ENCODE peak calls at places on chromosomes 3 and 15, in ten cellular contexts. One of them, this sample, is unnamed.

GRCh38 chr3:50539356-50539838 is 28.1 kb downstream of the C3orf18 start:
- DNase-seq in MM.1S: no peak
- DNase-seq in RWPE2: no peak
- DNase-seq in neural progenitor cell: peak
- DNase-seq in glutamatergic neuron: no peak
- DNase-seq in body of pancreas: no peak
- DNase-seq in mucosa of descending colon: no peak
- DNase-seq in mesothelial cell of epicardium: no peak
- DNase-seq in esophagus squamous epithelium: no peak
- DNase-seq in prostate gland: no peak
- DNase-seq in this sample: peak

GRCh38 chr3:64825404-64825803 is 137.6 kb upstream of the ADAMTS9 start:
- DNase-seq in esophagus squamous epithelium: no peak
- DNase-seq in mucosa of descending colon: no peak
- DNase-seq in MM.1S: no peak
- DNase-seq in neural progenitor cell: no peak
- DNase-seq in prostate gland: no peak
- DNase-seq in glutamatergic neuron: no peak
- DNase-seq in mesothelial cell of epicardium: no peak
- DNase-seq in body of pancreas: no peak
- DNase-seq in RWPE2: no peak
- DNase-seq in this sample: no peak

GRCh38 chr15:66405605-66406004 is 18.9 kb downstream of the MAP2K1 start:
- DNase-seq in mucosa of descending colon: no peak
- DNase-seq in mesothelial cell of epicardium: no peak
- DNase-seq in neural progenitor cell: no peak
- DNase-seq in prostate gland: no peak
- DNase-seq in MM.1S: no peak
- DNase-seq in esophagus squamous epithelium: no peak
- DNase-seq in glutamatergic neuron: no peak
- DNase-seq in body of pancreas: no peak
- DNase-seq in RWPE2: no peak
- DNase-seq in this sample: no peak

GRCh38 chr3:117557469-117557868 is 847.9 kb downstream of the TUSC7 start:
- DNase-seq in prostate gland: no peak
- DNase-seq in neural progenitor cell: no peak
- DNase-seq in RWPE2: no peak
- DNase-seq in MM.1S: no peak
- DNase-seq in body of pancreas: no peak
- DNase-seq in glutamatergic neuron: no peak
- DNase-seq in mucosa of descending colon: no peak
- DNase-seq in esophagus squamous epithelium: no peak
- DNase-seq in mesothelial cell of epicardium: no peak
- DNase-seq in this sample: no peak

GRCh38 chr3:42742688-42743087 is 30.4 kb downstream of the CCDC13 start:
- DNase-seq in neural progenitor cell: no peak
- DNase-seq in glutamatergic neuron: no peak
- DNase-seq in prostate gland: no peak
- DNase-seq in mesothelial cell of epicardium: no peak
- DNase-seq in esophagus squamous epithelium: no peak
- DNase-seq in body of pancreas: no peak
- DNase-seq in mucosa of descending colon: no peak
- DNase-seq in RWPE2: peak
- DNase-seq in MM.1S: no peak
- DNase-seq in this sample: no peak

GRCh38 chr3:141485578-141486415 is 1.0 kb upstream of the RASA2 start:
- DNase-seq in mesothelial cell of epicardium: no peak
- DNase-seq in prostate gland: no peak
- DNase-seq in MM.1S: no peak
- DNase-seq in RWPE2: no peak
- DNase-seq in glutamatergic neuron: no peak
- DNase-seq in esophagus squamous epithelium: no peak
- DNase-seq in mucosa of descending colon: no peak
- DNase-seq in body of pancreas: no peak
- DNase-seq in neural progenitor cell: peak
- DNase-seq in this sample: no peak

GRCh38 chr3:191549377-191549776 is 88.4 kb downstream of the PYDC2 start:
- DNase-seq in mesothelial cell of epicardium: no peak
- DNase-seq in esophagus squamous epithelium: no peak
- DNase-seq in body of pancreas: no peak
- DNase-seq in mucosa of descending colon: no peak
- DNase-seq in glutamatergic neuron: no peak
- DNase-seq in prostate gland: no peak
- DNase-seq in MM.1S: no peak
- DNase-seq in RWPE2: no peak
- DNase-seq in neural progenitor cell: no peak
- DNase-seq in this sample: no peak

GRCh38 chr3:141960731-141961130 is 84.3 kb downstream of the ATP1B3 start:
- DNase-seq in RWPE2: no peak
- DNase-seq in glutamatergic neuron: no peak
- DNase-seq in esophagus squamous epithelium: no peak
- DNase-seq in mesothelial cell of epicardium: no peak
- DNase-seq in body of pancreas: no peak
- DNase-seq in mucosa of descending colon: no peak
- DNase-seq in neural progenitor cell: peak
- DNase-seq in prostate gland: no peak
- DNase-seq in MM.1S: no peak
- DNase-seq in this sample: no peak

GRCh38 chr3:46865034-46865507 is 1.8 kb upstream of the MYL3 start:
- DNase-seq in neural progenitor cell: no peak
- DNase-seq in MM.1S: no peak
- DNase-seq in mesothelial cell of epicardium: no peak
- DNase-seq in esophagus squamous epithelium: no peak
- DNase-seq in mucosa of descending colon: peak
- DNase-seq in prostate gland: peak
- DNase-seq in glutamatergic neuron: no peak
- DNase-seq in body of pancreas: no peak
- DNase-seq in RWPE2: no peak
- DNase-seq in this sample: no peak

GRCh38 chr3:158573714-158574113 is 2.7 kb downstream of the MLF1 start:
- DNase-seq in body of pancreas: no peak
- DNase-seq in MM.1S: no peak
- DNase-seq in RWPE2: no peak
- DNase-seq in mesothelial cell of epicardium: no peak
- DNase-seq in mucosa of descending colon: no peak
- DNase-seq in esophagus squamous epithelium: no peak
- DNase-seq in glutamatergic neuron: no peak
- DNase-seq in neural progenitor cell: peak
- DNase-seq in prostate gland: no peak
- DNase-seq in this sample: no peak

GRCh38 chr15:77107531-77108355 is 36.8 kb upstream of the TSPAN3 start:
- DNase-seq in mucosa of descending colon: no peak
- DNase-seq in neural progenitor cell: peak
- DNase-seq in glutamatergic neuron: peak
- DNase-seq in prostate gland: peak
- DNase-seq in body of pancreas: peak
- DNase-seq in MM.1S: peak
- DNase-seq in mesothelial cell of epicardium: peak
- DNase-seq in RWPE2: no peak
- DNase-seq in esophagus squamous epithelium: no peak
- DNase-seq in this sample: peak

GRCh38 chr3:32815812-32816438 is 1.9 kb upstream of the TRIM71 start:
- DNase-seq in esophagus squamous epithelium: no peak
- DNase-seq in neural progenitor cell: peak
- DNase-seq in RWPE2: no peak
- DNase-seq in body of pancreas: no peak
- DNase-seq in mesothelial cell of epicardium: no peak
- DNase-seq in glutamatergic neuron: peak
- DNase-seq in MM.1S: no peak
- DNase-seq in prostate gland: no peak
- DNase-seq in mucosa of descending colon: no peak
- DNase-seq in this sample: no peak

GRCh38 chr3:55571913-55572312 is 84.8 kb upstream of the WNT5A start:
- DNase-seq in esophagus squamous epithelium: no peak
- DNase-seq in prostate gland: peak
- DNase-seq in neural progenitor cell: peak
- DNase-seq in mesothelial cell of epicardium: no peak
- DNase-seq in mucosa of descending colon: peak
- DNase-seq in RWPE2: no peak
- DNase-seq in body of pancreas: peak
- DNase-seq in MM.1S: no peak
- DNase-seq in glutamatergic neuron: no peak
- DNase-seq in this sample: no peak

GRCh38 chr3:189557824-189558223 is 73.4 kb upstream of the TP63 start:
- DNase-seq in mesothelial cell of epicardium: no peak
- DNase-seq in neural progenitor cell: no peak
- DNase-seq in MM.1S: no peak
- DNase-seq in body of pancreas: no peak
- DNase-seq in esophagus squamous epithelium: no peak
- DNase-seq in glutamatergic neuron: no peak
- DNase-seq in mucosa of descending colon: no peak
- DNase-seq in prostate gland: no peak
- DNase-seq in RWPE2: no peak
- DNase-seq in this sample: no peak

GRCh38 chr3:149810846-149811245 is 2.2 kb upstream of the RNF13 start:
- DNase-seq in MM.1S: no peak
- DNase-seq in mesothelial cell of epicardium: no peak
- DNase-seq in neural progenitor cell: no peak
- DNase-seq in body of pancreas: no peak
- DNase-seq in prostate gland: no peak
- DNase-seq in mucosa of descending colon: no peak
- DNase-seq in RWPE2: no peak
- DNase-seq in glutamatergic neuron: no peak
- DNase-seq in esophagus squamous epithelium: no peak
- DNase-seq in this sample: no peak

GRCh38 chr15:70509282-70510272 is 253.8 kb downstream of the UACA start:
- DNase-seq in MM.1S: no peak
- DNase-seq in mesothelial cell of epicardium: no peak
- DNase-seq in body of pancreas: peak
- DNase-seq in esophagus squamous epithelium: no peak
- DNase-seq in neural progenitor cell: no peak
- DNase-seq in glutamatergic neuron: no peak
- DNase-seq in RWPE2: peak
- DNase-seq in prostate gland: no peak
- DNase-seq in mucosa of descending colon: no peak
- DNase-seq in this sample: no peak

DNA sequence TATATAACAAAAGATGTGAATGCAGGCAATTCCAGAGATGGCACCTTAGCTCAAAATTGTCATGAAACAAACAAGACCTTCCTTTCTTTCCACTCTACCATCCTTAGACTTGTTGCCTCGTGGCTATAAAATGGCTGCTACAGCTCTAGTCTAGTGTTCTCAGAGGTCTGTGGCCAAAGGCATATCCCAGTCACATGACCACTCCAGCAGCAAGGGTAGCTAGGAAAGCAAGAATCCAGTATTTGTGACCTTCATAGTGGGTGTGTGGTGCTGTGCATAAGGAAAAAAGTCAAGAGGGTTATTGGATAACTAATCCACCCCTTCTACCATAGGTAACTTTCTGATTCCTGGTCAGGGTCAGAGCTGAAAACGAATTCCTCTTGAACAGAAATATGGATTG is 27.1 kb upstream of the LIPC start:
- DNase-seq in prostate gland: no peak
- DNase-seq in MM.1S: no peak
- DNase-seq in mucosa of descending colon: no peak
- DNase-seq in neural progenitor cell: no peak
- DNase-seq in body of pancreas: no peak
- DNase-seq in glutamatergic neuron: no peak
- DNase-seq in RWPE2: no peak
- DNase-seq in mesothelial cell of epicardium: no peak
- DNase-seq in esophagus squamous epithelium: no peak
- DNase-seq in this sample: no peak
- TF ChIP-seq CTCF in prostate gland: no peak
- TF ChIP-seq CTCF in MM.1S: no peak
- TF ChIP-seq CTCF in mucosa of descending colon: no peak
- TF ChIP-seq CTCF in neural progenitor cell: no peak
- TF ChIP-seq CTCF in body of pancreas: no peak
- TF ChIP-seq CTCF in glutamatergic neuron: no peak
- TF ChIP-seq CTCF in RWPE2: no peak
- TF ChIP-seq CTCF in mesothelial cell of epicardium: no peak
- TF ChIP-seq CTCF in esophagus squamous epithelium: no peak
- TF ChIP-seq CTCF in this sample: no peak

GRCh38 chr3:38707730-38708129 is 58.2 kb upstream of the SCN5A start:
- DNase-seq in MM.1S: no peak
- DNase-seq in RWPE2: no peak
- DNase-seq in mesothelial cell of epicardium: no peak
- DNase-seq in esophagus squamous epithelium: no peak
- DNase-seq in prostate gland: no peak
- DNase-seq in body of pancreas: no peak
- DNase-seq in neural progenitor cell: peak
- DNase-seq in mucosa of descending colon: no peak
- DNase-seq in glutamatergic neuron: no peak
- DNase-seq in this sample: no peak
- TF ChIP-seq CTCF in MM.1S: peak
- TF ChIP-seq CTCF in RWPE2: no peak
- TF ChIP-seq CTCF in mesothelial cell of epicardium: no peak
- TF ChIP-seq CTCF in esophagus squamous epithelium: no peak
- TF ChIP-seq CTCF in prostate gland: no peak
- TF ChIP-seq CTCF in body of pancreas: no peak
- TF ChIP-seq CTCF in neural progenitor cell: peak
- TF ChIP-seq CTCF in mucosa of descending colon: no peak
- TF ChIP-seq CTCF in glutamatergic neuron: no peak
- TF ChIP-seq CTCF in this sample: peak

GRCh38 chr3:44529927-44530326 is 25.1 kb upstream of the ZKSCAN7 start:
- DNase-seq in mesothelial cell of epicardium: no peak
- DNase-seq in body of pancreas: no peak
- DNase-seq in neural progenitor cell: no peak
- DNase-seq in mucosa of descending colon: no peak
- DNase-seq in prostate gland: no peak
- DNase-seq in glutamatergic neuron: peak
- DNase-seq in esophagus squamous epithelium: no peak
- DNase-seq in RWPE2: no peak
- DNase-seq in MM.1S: peak
- DNase-seq in this sample: peak
- TF ChIP-seq CTCF in mesothelial cell of epicardium: no peak
- TF ChIP-seq CTCF in body of pancreas: no peak
- TF ChIP-seq CTCF in neural progenitor cell: peak
- TF ChIP-seq CTCF in mucosa of descending colon: no peak
- TF ChIP-seq CTCF in prostate gland: no peak
- TF ChIP-seq CTCF in glutamatergic neuron: no peak
- TF ChIP-seq CTCF in esophagus squamous epithelium: no peak
- TF ChIP-seq CTCF in RWPE2: peak
- TF ChIP-seq CTCF in MM.1S: peak
- TF ChIP-seq CTCF in this sample: peak

DNA sequence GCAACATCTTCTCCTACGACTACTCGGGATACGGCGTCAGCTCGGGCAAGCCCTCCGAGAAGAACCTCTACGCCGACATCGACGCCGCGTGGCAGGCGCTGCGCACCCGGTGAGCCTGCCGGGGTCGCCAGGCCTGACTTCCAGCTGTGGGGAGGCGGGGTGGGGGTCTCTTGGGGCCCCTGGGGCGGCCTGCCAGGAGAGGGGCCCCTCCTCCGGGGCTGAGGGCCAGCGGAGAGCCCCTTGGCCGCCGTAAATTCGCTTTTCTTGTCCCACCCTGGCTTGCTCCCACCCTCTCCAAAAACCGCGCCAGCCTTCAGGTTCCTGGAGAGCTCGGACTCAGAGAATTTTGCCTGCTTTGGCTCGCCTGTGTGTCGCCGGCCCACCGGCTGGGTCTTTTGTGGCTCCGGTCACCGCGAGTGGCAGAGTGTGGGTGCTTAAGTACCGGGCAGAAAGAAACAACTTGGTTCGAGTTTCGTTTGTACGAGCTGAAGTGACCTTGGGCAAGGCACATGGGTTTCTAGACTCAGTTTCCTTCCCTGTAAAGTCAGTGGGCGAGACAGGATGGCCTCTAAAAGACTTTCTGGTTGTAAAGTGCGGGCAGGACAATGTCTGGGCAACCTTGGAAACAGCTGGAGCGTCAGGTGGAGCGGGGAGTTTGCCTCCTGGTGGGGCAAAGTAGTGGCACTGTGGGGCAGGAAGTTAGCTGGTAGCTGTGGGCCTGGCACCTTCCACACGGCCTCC is 971 bp downstream of the ABHD17C start:
- DNase-seq in RWPE2: no peak
- DNase-seq in mucosa of descending colon: peak
- DNase-seq in esophagus squamous epithelium: no peak
- DNase-seq in glutamatergic neuron: no peak
- DNase-seq in body of pancreas: peak
- DNase-seq in neural progenitor cell: peak
- DNase-seq in mesothelial cell of epicardium: peak
- DNase-seq in MM.1S: peak
- DNase-seq in prostate gland: peak
- DNase-seq in this sample: no peak
- TF ChIP-seq CTCF in RWPE2: peak
- TF ChIP-seq CTCF in mucosa of descending colon: no peak
- TF ChIP-seq CTCF in esophagus squamous epithelium: no peak
- TF ChIP-seq CTCF in glutamatergic neuron: no peak
- TF ChIP-seq CTCF in body of pancreas: no peak
- TF ChIP-seq CTCF in neural progenitor cell: no peak
- TF ChIP-seq CTCF in mesothelial cell of epicardium: no peak
- TF ChIP-seq CTCF in MM.1S: peak
- TF ChIP-seq CTCF in prostate gland: peak
- TF ChIP-seq CTCF in this sample: peak